ENCODE peak calls at places on chromosomes 11 and 22, in eight cellular contexts. E is CD8-positive, alpha-beta T cell; D is breast epithelium; A is mammary epithelial cell; K is endodermal cell; Z is adrenal gland; V is CD4-positive, alpha-beta memory T cell; P is stomach. Y is an unnamed sample.

GRCh38 chr11:67646535-67647336 is 3.8 kb downstream of the ACY3 start:
- DNase-seq in Z (no peak), A (no peak), D (no peak), E (no peak), K (peak; percentile 42), V (no peak), P (no peak), Y (no peak)

GRCh38 chr11:97607301-97608000 is 1217.6 kb downstream of the JRKL start:
- DNase-seq in E (no peak), Z (no peak), P (no peak), K (no peak), D (no peak), V (no peak), A (no peak), Y (no peak)

GRCh38 chr11:796565-797299 is 1.3 kb downstream of the SLC25A22 start:
- DNase-seq in D (no peak), K (no peak), E (no peak), A (no peak), V (no peak), P (no peak), Z (no peak), Y (no peak)

GRCh38 chr11:60786811-60787567 is 1.9 kb downstream of the MS4A10 start:
- DNase-seq in K (no peak), V (no peak), A (no peak), Z (peak; percentile 66), D (no peak), P (peak; percentile 53), E (no peak), Y (no peak)

GRCh38 chr11:128424867-128425285 is 162.5 kb downstream of the ETS1 start:
- DNase-seq in P (peak; percentile 35), E (no peak), A (no peak), K (no peak), D (no peak), V (no peak), Z (no peak), Y (no peak)

GRCh38 chr11:109864834-109865557 is 228.2 kb upstream of the ZC3H12C start:
- DNase-seq in K (no peak), D (no peak), V (no peak), A (peak; percentile 39), E (no peak), Z (no peak), P (no peak), Y (no peak)

GRCh38 chr11:130024356-130024755 is 21.7 kb upstream of the PRDM10 start:
- DNase-seq in A (no peak), E (no peak), D (no peak), V (no peak), K (no peak), Z (no peak), P (no peak), Y (no peak)

GRCh38 chr11:116342148-116342547 is 430.6 kb downstream of the BUD13 start:
- DNase-seq in D (no peak), V (no peak), E (no peak), K (peak; percentile 8), Z (no peak), P (no peak), A (no peak), Y (no peak)

GRCh38 chr11:41921991-41922390 is 462.5 kb upstream of the LRRC4C start:
- DNase-seq in V (no peak), P (no peak), A (no peak), E (no peak), D (no peak), Z (no peak), K (peak; percentile 75), Y (no peak)

GRCh38 chr22:43263645-43264514 is 76.9 kb upstream of the TTLL12 start:
- DNase-seq in E (peak; percentile 85), Z (peak; percentile 51), A (peak; percentile 79), V (peak; percentile 96), P (peak; percentile 74), K (no peak), D (no peak), Y (peak; percentile 65)

GRCh38 chr11:35389897-35390462 is 29.4 kb downstream of the SLC1A2 start:
- DNase-seq in D (no peak), Z (no peak), K (no peak), V (no peak), A (no peak), E (no peak), P (no peak), Y (no peak)

GRCh38 chr22:41874090-41874489 is 40.8 kb downstream of the SHISA8 start:
- DNase-seq in A (no peak), V (no peak), P (no peak), K (no peak), D (no peak), E (no peak), Z (no peak), Y (no peak)

GRCh38 chr11:11265994-11266606 is 87.0 kb downstream of the CSNK2A3 start:
- DNase-seq in P (peak; percentile 56), Z (peak; percentile 21), D (no peak), A (peak; percentile 56), E (peak; percentile 34), K (peak; percentile 93), V (no peak), Y (peak; percentile 55)

DNA sequence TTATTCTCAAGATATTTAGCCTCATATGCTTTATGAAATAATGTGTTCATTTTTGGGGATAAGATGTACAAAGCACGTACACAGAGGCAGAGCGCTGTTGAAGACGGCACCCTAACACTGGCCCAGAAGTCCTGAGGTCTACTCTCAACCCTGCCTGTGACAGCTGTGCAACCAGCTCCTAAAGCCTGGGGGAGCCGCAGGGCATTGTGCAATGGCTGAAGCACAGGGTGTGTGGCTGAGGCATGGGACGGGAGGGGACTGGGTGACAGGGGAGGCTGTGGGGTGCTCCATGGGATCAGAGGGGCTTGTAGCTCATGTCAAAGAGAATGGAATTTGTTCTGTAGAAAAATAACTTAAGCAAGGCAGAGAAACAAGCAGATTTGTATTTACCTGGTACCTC is 27.7 kb downstream of the FAM227A start:
- DNase-seq in A (no peak), P (no peak), D (no peak), Z (no peak), E (no peak), K (peak; percentile 50), V (no peak), Y (no peak)
- H3K27ac ChIP-seq in A (no peak overlapping the region), P (no peak overlapping the region), D (no peak overlapping the region), Z (no peak overlapping the region), E (no peak overlapping the region), K (no peak overlapping the region), V (no peak overlapping the region), Y (no peak overlapping the region)

GRCh38 chr22:39490966-39491680 is 11.0 kb upstream of the MIEF1 start:
- DNase-seq in V (no peak), D (no peak), A (no peak), E (no peak), Z (no peak), P (no peak), K (no peak), Y (no peak)
- H3K36me3 ChIP-seq in V (no peaks in the 10 kb centered on the region), D (no peaks in the 10 kb centered on the region), A (no peaks in the 10 kb centered on the region), E (no peaks in the 10 kb centered on the region), Z (no peaks in the 10 kb centered on the region), P (peaks cover 11% of the 10 kb centered on the region), K (no peaks in the 10 kb centered on the region), Y (no peaks in the 10 kb centered on the region)

GRCh38 chr11:62882428-62882742 is 1.7 kb downstream of the SLC3A2 start:
- DNase-seq in D (no peak), E (no peak), A (no peak), K (no peak), P (no peak), V (no peak), Z (no peak), Y (no peak)
- H3K27ac ChIP-seq in D (peak overlapping the region; percentile 97), E (peak overlapping the region; percentile 94), A (peak overlapping the region; percentile 99), K (peak overlapping the region; percentile 98), P (peak overlapping the region; percentile 99), V (peak overlapping the region; percentile 93), Z (peak overlapping the region; percentile 95), Y (peak overlapping the region; percentile 80)

GRCh38 chr22:24361976-24362646 is 65.3 kb upstream of the ADORA2A start:
- DNase-seq in K (no peak), A (no peak), V (no peak), D (no peak), Z (no peak), P (no peak), E (no peak), Y (no peak)
- H3K36me3 ChIP-seq in K (peaks cover 47% of the 10 kb centered on the region), A (peaks cover 17% of the 10 kb centered on the region), V (no peaks in the 10 kb centered on the region), D (no peaks in the 10 kb centered on the region), Z (no peaks in the 10 kb centered on the region), P (peaks cover 75% of the 10 kb centered on the region), E (peaks cover 16% of the 10 kb centered on the region), Y (peaks cover 18% of the 10 kb centered on the region)